ENCODE peak calls at places on chromosomes 16 and 17, in nine cellular contexts. B is Karpas-422; E is Peyer's patch; W is left ventricle myocardium inferior; C is CD8-positive, alpha-beta memory T cell; X is lung; S is ascending aorta; M is right atrium auricular region; Y is OCI-LY7. H is an unnamed sample.

GRCh38 chr17:32495347-32496253 is 8.8 kb downstream of the CDK5R1 start:
- DNase-seq in B (no peak), E (no peak), W (no peak), C (no peak), X (no peak), S (no peak), M (no peak), Y (no peak), H (no peak)

GRCh38 chr17:5467416-5467815 is 1.4 kb downstream of the DHX33 start:
- DNase-seq in B (no peak), E (no peak), W (no peak), C (no peak), X (no peak), S (no peak), M (no peak), Y (no peak), H (no peak)

GRCh38 chr17:28972437-28972836 is 21.1 kb upstream of the PHF12 start:
- DNase-seq in B (no peak), E (no peak), W (no peak), C (no peak), X (no peak), S (no peak), M (no peak), Y (no peak), H (no peak)

GRCh38 chr17:10217916-10218315 is 19.5 kb upstream of the GAS7 start:
- DNase-seq in B (peak; percentile 62), E (no peak), W (no peak), C (no peak), X (no peak), S (no peak), M (no peak), Y (no peak), H (no peak)

GRCh38 chr17:44903012-44903685 is 3.9 kb upstream of the EFTUD2 start:
- DNase-seq in B (no peak), E (peak; percentile 47), W (no peak), C (no peak), X (no peak), S (no peak), M (no peak), Y (no peak), H (no peak)

GRCh38 chr17:83012873-83013778 is 66.3 kb upstream of the METRNL start:
- DNase-seq in B (no peak), E (no peak), W (no peak), C (no peak), X (no peak), S (no peak), M (no peak), Y (no peak), H (peak; percentile 87)

GRCh38 chr16:47928008-47928407 is 227.8 kb downstream of the ABCC12 start:
- DNase-seq in B (peak; percentile 65), E (no peak), W (no peak), C (no peak), X (no peak), S (no peak), M (no peak), Y (peak; percentile 18), H (no peak)

GRCh38 chr16:53478965-53479364 is 24.0 kb downstream of the AKTIP start:
- DNase-seq in B (no peak), E (no peak), W (no peak), C (no peak), X (no peak), S (no peak), M (no peak), Y (no peak), H (no peak)

GRCh38 chr17:59804910-59805381 is 87.8 kb downstream of the TUBD1 start:
- DNase-seq in B (peak; percentile 75), E (no peak), W (no peak), C (no peak), X (no peak), S (no peak), M (no peak), Y (no peak), H (no peak)

GRCh38 chr17:34412534-34412933 is 49.5 kb upstream of the CCL1 start:
- DNase-seq in B (no peak), E (no peak), W (no peak), C (no peak), X (no peak), S (no peak), M (no peak), Y (no peak), H (no peak)

GRCh38 chr17:4004517-4005295 is 40.5 kb upstream of the ATP2A3 start:
- DNase-seq in B (peak; percentile 89), E (peak; percentile 79), W (peak; percentile 46), C (peak; percentile 63), X (peak; percentile 47), S (no peak), M (no peak), Y (peak; percentile 72), H (no peak)

GRCh38 chr16:53156516-53156915 is 101.7 kb downstream of the CHD9 start:
- DNase-seq in B (no peak), E (no peak), W (no peak), C (no peak), X (no peak), S (no peak), M (no peak), Y (no peak), H (no peak)

GRCh38 chr17:32350662-32351418 is 883 bp downstream of the ZNF207 start:
- DNase-seq in B (peak; percentile 88), E (peak; percentile 62), W (no peak), C (peak; percentile 56), X (peak; percentile 56), S (no peak), M (no peak), Y (peak; percentile 72), H (no peak)

GRCh38 chr16:71499775-71500364 is 10.7 kb upstream of the ZNF19 start:
- DNase-seq in B (peak; percentile 85), E (peak; percentile 66), W (no peak), C (peak; percentile 47), X (no peak), S (no peak), M (no peak), Y (peak; percentile 69), H (peak; percentile 33)

GRCh38 chr17:37701424-37702020 is 43.3 kb downstream of the HNF1B start:
- DNase-seq in B (peak; percentile 86), E (peak; percentile 73), W (no peak), C (peak; percentile 16), X (peak; percentile 61), S (no peak), M (no peak), Y (peak; percentile 40), H (no peak)

DNA sequence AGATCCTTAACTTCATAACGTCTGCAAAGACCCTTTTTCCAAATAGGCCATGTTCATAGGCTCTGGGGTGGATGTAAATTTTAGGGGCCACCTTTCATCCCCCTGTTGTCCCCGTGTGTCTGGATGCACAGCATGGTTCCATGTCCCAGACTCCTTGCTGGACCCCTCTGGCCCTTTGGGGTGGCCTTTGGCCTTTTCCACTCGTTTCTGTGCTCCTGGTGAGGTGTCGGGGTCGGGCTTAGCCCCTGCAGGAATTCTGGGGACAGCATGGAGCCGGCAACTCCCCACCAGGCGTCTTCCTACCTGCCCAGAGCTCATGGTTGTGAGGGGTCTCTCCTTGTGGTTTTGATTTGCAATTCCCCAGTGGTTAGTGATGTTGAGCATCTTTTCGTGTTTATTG is 183.5 kb downstream of the SEC14L1 start:
- DNase-seq in B (no peak), E (peak; percentile 46), W (no peak), C (no peak), X (peak; percentile 26), S (no peak), M (peak; percentile 50), Y (peak; percentile 37), H (no peak)
- H3K4me3 ChIP-seq in B (peak overlapping the region; percentile 60), E (no peak overlapping the region), W (peak overlapping the region; percentile 66), C (peak overlapping the region; percentile 26), X (no peak overlapping the region), S (peak overlapping the region; percentile 46), M (no peak overlapping the region), Y (peak overlapping the region; percentile 68), H (no peak overlapping the region)

DNA sequence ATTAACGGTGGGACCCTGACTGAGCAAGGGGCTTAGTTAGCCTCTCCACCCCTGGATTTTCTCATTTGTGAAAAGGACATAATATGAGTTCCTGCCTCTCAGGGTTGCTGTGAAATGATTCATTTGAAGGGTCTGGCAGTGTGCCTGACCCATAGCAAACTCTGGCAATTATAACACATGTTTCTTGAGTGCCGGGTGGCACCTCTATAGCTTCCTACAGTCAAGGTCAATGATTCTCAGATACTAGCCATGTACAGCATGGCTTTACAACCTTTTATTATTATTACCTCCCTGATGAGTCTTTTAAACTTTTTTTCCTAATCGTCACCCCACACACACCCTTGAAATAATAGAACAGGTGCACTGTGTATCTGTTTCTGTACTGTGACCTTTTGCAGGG is 42.1 kb downstream of the TMEM114 start:
- DNase-seq in B (no peak), E (peak; percentile 79), W (no peak), C (no peak), X (no peak), S (no peak), M (no peak), Y (no peak), H (no peak)
- H3K27ac ChIP-seq in B (no peak overlapping the region), E (no peak overlapping the region), W (no peak overlapping the region), C (no peak overlapping the region), X (no peak overlapping the region), S (no peak overlapping the region), M (no peak overlapping the region), Y (no peak overlapping the region), H (no peak overlapping the region)

GRCh38 chr17:64281962-64282752 is 19.1 kb upstream of the TEX2 start:
- DNase-seq in B (peak; percentile 84), E (peak; percentile 65), W (peak; percentile 38), C (peak; percentile 50), X (peak; percentile 54), S (no peak), M (no peak), Y (peak; percentile 79), H (peak; percentile 61)

GRCh38 chr17:64276961-64277505 is 14.0 kb upstream of the TEX2 start:
- DNase-seq in B (no peak), E (no peak), W (no peak), C (no peak), X (no peak), S (no peak), M (no peak), Y (no peak), H (no peak)

GRCh38 chr17:64278614-64279013 is 15.6 kb upstream of the TEX2 start:
- DNase-seq in B (no peak), E (no peak), W (no peak), C (no peak), X (no peak), S (no peak), M (no peak), Y (peak; percentile 36), H (no peak)

GRCh38 chr17:64277831-64278562 is 14.9 kb upstream of the TEX2 start:
- DNase-seq in B (no peak), E (no peak), W (no peak), C (no peak), X (no peak), S (no peak), M (no peak), Y (no peak), H (no peak)

DNA sequence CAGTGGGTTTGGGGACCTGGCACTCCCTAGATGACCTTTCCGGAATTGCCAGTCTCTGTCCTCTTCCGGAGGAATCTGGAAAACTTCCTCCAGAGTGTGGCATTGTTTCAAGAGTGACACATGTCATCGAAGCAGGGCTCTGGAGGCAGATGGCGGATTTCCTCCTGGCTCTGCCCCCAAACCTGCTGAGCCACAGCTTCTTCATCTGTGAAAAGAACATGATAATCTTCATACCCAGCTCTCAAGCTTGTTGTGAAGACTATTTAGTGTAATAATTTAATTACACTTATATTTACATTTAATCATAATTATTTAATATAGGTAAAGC is 19.7 kb upstream of the TEX2 start:
- DNase-seq in B (no peak), E (no peak), W (no peak), C (no peak), X (no peak), S (no peak), M (no peak), Y (no peak), H (no peak)
- H3K4me3 ChIP-seq in B (no peak overlapping the region), E (no peak overlapping the region), W (no peak overlapping the region), C (no peak overlapping the region), X (no peak overlapping the region), S (no peak overlapping the region), M (no peak overlapping the region), Y (no peak overlapping the region), H (no peak overlapping the region)

GRCh38 chr17:76840443-76840767 is 27.8 kb upstream of the MGAT5B start:
- DNase-seq in B (no peak), E (no peak), W (no peak), C (no peak), X (no peak), S (no peak), M (no peak), Y (peak; percentile 58), H (no peak)
- H3K27ac ChIP-seq in B (no peak overlapping the region), E (no peak overlapping the region), W (no peak overlapping the region), C (no peak overlapping the region), X (no peak overlapping the region), S (no peak overlapping the region), M (no peak overlapping the region), Y (peak overlapping the region; percentile 93), H (no peak overlapping the region)